ENCODE peak calls at places on chromosomes 5 and 9, in four cellular contexts. D is GM12892; O is activated CD4-positive, CD25-positive, alpha-beta regulatory T cell treated with anti-CD3 and anti-CD28 coated beads, Interleukin-2, amount 50 U/mL, for 72 hours; U is nephron progenitor cell. Y is an unnamed sample.

GRCh38 chr9:13095056-13095455 is 184.4 kb downstream of the MPDZ start:
- DNase-seq in D (no peak), O (no peak), U (no peak), Y (no peak)

GRCh38 chr5:148372883-148373282 is 10.9 kb upstream of the FBXO38 start:
- DNase-seq in D (no peak), O (no peak), U (no peak), Y (no peak)

GRCh38 chr5:15933481-15934207 is 245.9 kb downstream of the MARCHF11 start:
- DNase-seq in D (no peak), O (no peak), U (no peak), Y (no peak)

GRCh38 chr9:133351908-133352634 is 4.1 kb downstream of the RPL7A start:
- DNase-seq in D (no peak), O (no peak), U (peak), Y (peak)

GRCh38 chr5:172725273-172725672 is 45.7 kb downstream of the DUSP1 start:
- DNase-seq in D (no peak), O (no peak), U (no peak), Y (no peak)

GRCh38 chr5:177178905-177179304 is 45.3 kb downstream of the NSD1 start:
- DNase-seq in D (no peak), O (no peak), U (no peak), Y (no peak)

GRCh38 chr9:34190996-34191892 is 12.4 kb downstream of the UBAP1 start:
- DNase-seq in D (no peak), O (no peak), U (no peak), Y (no peak)

GRCh38 chr5:165497707-165498106 is 1992.3 kb downstream of the MAT2B start:
- DNase-seq in D (no peak), O (no peak), U (no peak), Y (no peak)

GRCh38 chr9:98900244-98900643 is 43.5 kb upstream of the COL15A1 start:
- DNase-seq in D (no peak), O (no peak), U (no peak), Y (no peak)

GRCh38 chr5:159403906-159404641 is 73.8 kb upstream of the IL12B start:
- DNase-seq in D (no peak), O (no peak), U (no peak), Y (no peak)

GRCh38 chr5:56459978-56460377 is 226.8 kb upstream of the ANKRD55 start:
- DNase-seq in D (no peak), O (no peak), U (no peak), Y (no peak)

GRCh38 chr5:159571501-159572244 is 241.4 kb upstream of the IL12B start:
- DNase-seq in D (no peak), O (no peak), U (no peak), Y (no peak)

GRCh38 chr5:141512390-141513020 is 23.6 kb downstream of the PCDHGC5 start:
- DNase-seq in D (peak), O (peak), U (peak), Y (peak)

GRCh38 chr5:53035868-53036381 is 46.8 kb downstream of the ITGA2 start:
- DNase-seq in D (no peak), O (no peak), U (no peak), Y (no peak)

GRCh38 chr5:39520232-39520572 is 95.4 kb upstream of the DAB2 start:
- DNase-seq in D (no peak), O (no peak), U (no peak), Y (no peak)

GRCh38 chr5:135950611-135951010 is 4.2 kb downstream of the LECT2 start:
- DNase-seq in D (no peak), O (no peak), U (no peak), Y (no peak)

GRCh38 chr5:91419136-91419535 is 36.0 kb upstream of the ARRDC3 start:
- DNase-seq in D (no peak), O (no peak), U (no peak), Y (no peak)

GRCh38 chr9:133874659-133875058 is 117.5 kb downstream of the VAV2 start:
- DNase-seq in D (no peak), O (no peak), U (no peak), Y (no peak)

GRCh38 chr5:2757563-2758311 is 6.3 kb upstream of the IRX2 start:
- DNase-seq in D (no peak), O (no peak), U (no peak), Y (no peak)

GRCh38 chr5:171845857-171846785 is 60.5 kb downstream of the SMIM23 start:
- DNase-seq in D (no peak), O (no peak), U (no peak), Y (no peak)

GRCh38 chr9:119088002-119088401 is 281.2 kb downstream of the BRINP1 start:
- DNase-seq in D (no peak), O (no peak), U (no peak), Y (no peak)

GRCh38 chr5:5650949-5651348 is 228.5 kb downstream of the ICE1 start:
- DNase-seq in D (no peak), O (no peak), U (no peak), Y (no peak)

GRCh38 chr9:91338681-91339080 is 23.0 kb downstream of the AUH start:
- DNase-seq in D (no peak), O (no peak), U (no peak), Y (no peak)

GRCh38 chr9:130110166-130110565 is 56.5 kb downstream of the GPR107 start:
- DNase-seq in D (no peak), O (no peak), U (no peak), Y (no peak)

GRCh38 chr5:154523704-154524103 is 45.7 kb upstream of the HAND1 start:
- DNase-seq in D (no peak), O (no peak), U (peak), Y (no peak)

GRCh38 chr5:151745071-151745705 is 13.2 kb downstream of the ATOX1 start:
- DNase-seq in D (no peak), O (peak), U (no peak), Y (no peak)

GRCh38 chr5:41708604-41708940 is 161.7 kb downstream of the OXCT1 start:
- DNase-seq in D (no peak), O (no peak), U (no peak), Y (no peak)

GRCh38 chr9:124354364-124355031 is 60.7 kb downstream of the PSMB7 start:
- DNase-seq in D (no peak), O (no peak), U (no peak), Y (no peak)

GRCh38 chr9:79473704-79474103 is 98.1 kb upstream of the TLE4 start:
- DNase-seq in D (no peak), O (no peak), U (no peak), Y (no peak)

GRCh38 chr5:149358294-149358651 is 427 bp downstream of the PCYOX1L start:
- DNase-seq in D (no peak), O (no peak), U (no peak), Y (no peak)

GRCh38 chr9:13960011-13960765 is 353.8 kb downstream of the NFIB start:
- DNase-seq in D (no peak), O (no peak), U (no peak), Y (no peak)